ENCODE peak calls at places on chromosomes 4 and X, in five cellular contexts. J, T, Q, Z and B are unnamed samples.

GRCh38 chr4:165385124-165385523 is 6.3 kb downstream of the CPE start:
- DNase-seq in Q (no peak), T (no peak), J (no peak), Z (no peak), B (no peak)

GRCh38 chr4:47786958-47787370 is 50.9 kb downstream of the CORIN start:
- DNase-seq in Q (peak), J (no peak), Z (no peak), T (no peak), B (no peak)

GRCh38 chr4:86594559-86595425 is 677 bp downstream of the PTPN13 start:
- DNase-seq in Z (peak), Q (peak), J (peak), T (no peak), B (no peak)

GRCh38 chr4:185903205-185903604 is 91.2 kb upstream of the SORBS2 start:
- DNase-seq in T (no peak), Q (no peak), Z (no peak), J (no peak), B (no peak)

GRCh38 chr4:86741841-86742240 is 107.3 kb downstream of the SLC10A6 start:
- DNase-seq in T (no peak), Z (no peak), Q (no peak), J (no peak), B (no peak)

GRCh38 chr4:32172761-32173160 is 1452.6 kb downstream of the PCDH7 start:
- DNase-seq in T (peak), Q (no peak), J (no peak), Z (no peak), B (no peak)

GRCh38 chrX:115058276-115058675 is 40.9 kb upstream of the IL13RA2 start:
- DNase-seq in Z (peak), Q (no peak), J (no peak), T (peak), B (no peak)

GRCh38 chrX:153922932-153923857 is 2.9 kb downstream of the ARHGAP4 start:
- DNase-seq in Q (peak), J (peak), T (no peak), Z (peak), B (no peak)

GRCh38 chr4:153223935-153224334 is 19.7 kb downstream of the TRIM2 start:
- DNase-seq in Z (no peak), T (no peak), Q (no peak), J (peak), B (no peak)

GRCh38 chr4:6701371-6701770 is 7.7 kb downstream of the S100P start:
- DNase-seq in T (no peak), Z (no peak), J (peak), Q (no peak), B (no peak)

GRCh38 chr4:5960197-5960880 is 57.9 kb downstream of the C4orf50 start:
- DNase-seq in Q (no peak), T (no peak), J (no peak), Z (no peak), B (no peak)

GRCh38 chr4:56681849-56682175 is 716 bp upstream of the HOPX start:
- DNase-seq in J (no peak), Z (no peak), T (no peak), Q (no peak), B (no peak)

GRCh38 chr4:52592287-52592686 is 66.8 kb downstream of the USP46 start:
- DNase-seq in J (no peak), Q (no peak), Z (no peak), T (no peak), B (no peak)

GRCh38 chr4:69888336-69888735 is 28.4 kb upstream of the SULT1E1 start:
- DNase-seq in T (no peak), Q (peak), Z (peak), J (no peak), B (no peak)

GRCh38 chrX:1450381-1451161 is 2.1 kb downstream of the ASMTL start:
- DNase-seq in Z (no peak), T (no peak), J (no peak), Q (no peak), B (no peak)

GRCh38 chr4:74531952-74532794 is 87.2 kb downstream of the AREG start:
- DNase-seq in J (peak), Q (peak), Z (peak), T (peak), B (no peak)

GRCh38 chrX:40172169-40172979 is 74.6 kb upstream of the BCOR start:
- DNase-seq in J (peak), T (no peak), Q (no peak), Z (peak), B (no peak)

GRCh38 chr4:11670304-11670703 is 241.6 kb upstream of the HS3ST1 start:
- DNase-seq in T (no peak), Q (no peak), J (no peak), Z (no peak), B (no peak)

GRCh38 chr4:139853309-139853708 is 187.7 kb downstream of the MGST2 start:
- DNase-seq in J (peak), Q (no peak), Z (no peak), T (no peak), B (no peak)

GRCh38 chr4:55947912-55948725 is 626 bp upstream of the CEP135 start:
- DNase-seq in Z (peak), T (peak), J (no peak), Q (peak), B (no peak)

GRCh38 chr4:8587469-8588195 is 4.9 kb upstream of the CPZ start:
- DNase-seq in Q (no peak), Z (no peak), J (no peak), T (no peak), B (no peak)

GRCh38 chr4:20638825-20639224 is 61.4 kb upstream of the PACRGL start:
- DNase-seq in Q (no peak), T (no peak), Z (no peak), J (no peak), B (no peak)

GRCh38 chr4:60403986-60404385 is 796.1 kb upstream of the ADGRL3 start:
- DNase-seq in J (peak), T (no peak), Z (no peak), Q (no peak), B (no peak)

GRCh38 chrX:70234355-70234754 is at the start of gene AWAT1:
- DNase-seq in J (no peak), T (no peak), Z (no peak), Q (no peak), B (no peak)

GRCh38 chr4:653831-654525 is 20.1 kb downstream of the ATP5ME start:
- DNase-seq in Z (no peak), T (no peak), Q (no peak), J (no peak), B (no peak)

GRCh38 chrX:45769919-45770582 is 569.4 kb upstream of the DIPK2B start:
- DNase-seq in T (no peak), Q (peak), J (no peak), Z (peak), B (no peak)

GRCh38 chrX:70656304-70656703 is 211.7 kb downstream of the DLG3 start:
- DNase-seq in Q (no peak), T (no peak), J (no peak), Z (no peak), B (no peak)

GRCh38 chrX:10106801-10107200 is 50.0 kb upstream of the CLCN4 start:
- DNase-seq in J (no peak), Q (peak), T (no peak), Z (no peak), B (peak)